ENCODE peak calls at places on chromosomes 12 and 14, in eight cellular contexts. Y, T, R, N, J, S, X and K are unnamed samples.
A peak's percentile ranks its signal among the peaks of the same experiment; 100 is the strongest.

GRCh38 chr14:98704441-98704840 is 567.6 kb downstream of the BCL11B start:
- DNase-seq in Y (no peak), T (no peak), R (no peak), N (no peak), J (no peak), S (no peak), X (peak; percentile 6), K (no peak)

GRCh38 chr12:59077153-59077930 is 157.0 kb upstream of the LRIG3 start:
- DNase-seq in Y (no peak), T (no peak), R (peak; percentile 24), N (no peak), J (no peak), S (no peak), X (peak; percentile 39), K (no peak)

GRCh38 chr12:52524898-52525591 is 4.9 kb upstream of the KRT5 start:
- DNase-seq in Y (peak; percentile 78), T (no peak), R (no peak), N (no peak), J (no peak), S (no peak), X (no peak), K (no peak)

GRCh38 chr12:8780389-8780788 is 42.0 kb upstream of the A2ML1 start:
- DNase-seq in Y (no peak), T (no peak), R (peak; percentile 44), N (no peak), J (no peak), S (no peak), X (no peak), K (no peak)

GRCh38 chr12:124637586-124637985 is 70.2 kb upstream of the NCOR2 start:
- DNase-seq in Y (no peak), T (no peak), R (no peak), N (peak; percentile 64), J (no peak), S (no peak), X (no peak), K (no peak)

GRCh38 chr12:63103489-63104131 is 47.4 kb downstream of the AVPR1A start:
- DNase-seq in Y (no peak), T (no peak), R (peak; percentile 23), N (no peak), J (no peak), S (no peak), X (no peak), K (no peak)

GRCh38 chr12:74646831-74647230 is 109.2 kb downstream of the ATXN7L3B start:
- DNase-seq in Y (no peak), T (no peak), R (no peak), N (no peak), J (no peak), S (no peak), X (no peak), K (no peak)

GRCh38 chr14:46368275-46368674 is 283.3 kb downstream of the RPL10L start:
- DNase-seq in Y (no peak), T (no peak), R (no peak), N (no peak), J (no peak), S (no peak), X (no peak), K (no peak)

GRCh38 chr14:104435147-104436046 is 144.2 kb upstream of the C14orf180 start:
- DNase-seq in Y (peak; percentile 81), T (no peak), R (no peak), N (peak; percentile 45), J (no peak), S (no peak), X (no peak), K (no peak)

GRCh38 chr12:57737467-57738141 is 938 bp downstream of the AGAP2 start:
- DNase-seq in Y (no peak), T (no peak), R (peak; percentile 7), N (no peak), J (no peak), S (no peak), X (peak; percentile 38), K (no peak)

GRCh38 chr14:61167642-61168041 is 113.5 kb downstream of the TMEM30B start:
- DNase-seq in Y (no peak), T (no peak), R (no peak), N (no peak), J (no peak), S (no peak), X (no peak), K (no peak)

GRCh38 chr14:72608391-72609204 is 285.3 kb downstream of the DPF3 start:
- DNase-seq in Y (peak; percentile 81), T (no peak), R (peak; percentile 97), N (no peak), J (no peak), S (no peak), X (no peak), K (no peak)

GRCh38 chr14:52951730-52952481 is 1.1 kb upstream of the FERMT2 start:
- DNase-seq in Y (peak; percentile 91), T (no peak), R (peak; percentile 80), N (peak; percentile 59), J (peak; percentile 69), S (peak; percentile 23), X (peak; percentile 64), K (no peak)

GRCh38 chr12:43807361-43807760 is 1.2 kb upstream of the TWF1 start:
- DNase-seq in Y (no peak), T (no peak), R (no peak), N (no peak), J (no peak), S (no peak), X (no peak), K (no peak)

GRCh38 chr14:68440776-68441175 is 352.1 kb downstream of the ZFP36L1 start:
- DNase-seq in Y (no peak), T (no peak), R (peak; percentile 56), N (no peak), J (no peak), S (no peak), X (no peak), K (no peak)

GRCh38 chr14:92747701-92748258 is 647 bp downstream of the LGMN start:
- DNase-seq in Y (no peak), T (no peak), R (no peak), N (no peak), J (no peak), S (peak; percentile 11), X (no peak), K (no peak)

GRCh38 chr12:113860059-113860820 is 105.9 kb downstream of the RBM19 start:
- DNase-seq in Y (no peak), T (no peak), R (no peak), N (no peak), J (no peak), S (no peak), X (no peak), K (no peak)

GRCh38 chr12:117159674-117160073 is 30.6 kb downstream of the FBXO21 start:
- DNase-seq in Y (no peak), T (no peak), R (no peak), N (no peak), J (no peak), S (no peak), X (no peak), K (no peak)

GRCh38 chr12:15631007-15631715 is 158.0 kb downstream of the EPS8 start:
- DNase-seq in Y (no peak), T (no peak), R (no peak), N (no peak), J (no peak), S (no peak), X (no peak), K (no peak)

GRCh38 chr12:131621701-131622421 is 89.0 kb upstream of the SFSWAP start:
- DNase-seq in Y (no peak), T (no peak), R (no peak), N (no peak), J (peak; percentile 32), S (peak; percentile 18), X (no peak), K (no peak)

DNA sequence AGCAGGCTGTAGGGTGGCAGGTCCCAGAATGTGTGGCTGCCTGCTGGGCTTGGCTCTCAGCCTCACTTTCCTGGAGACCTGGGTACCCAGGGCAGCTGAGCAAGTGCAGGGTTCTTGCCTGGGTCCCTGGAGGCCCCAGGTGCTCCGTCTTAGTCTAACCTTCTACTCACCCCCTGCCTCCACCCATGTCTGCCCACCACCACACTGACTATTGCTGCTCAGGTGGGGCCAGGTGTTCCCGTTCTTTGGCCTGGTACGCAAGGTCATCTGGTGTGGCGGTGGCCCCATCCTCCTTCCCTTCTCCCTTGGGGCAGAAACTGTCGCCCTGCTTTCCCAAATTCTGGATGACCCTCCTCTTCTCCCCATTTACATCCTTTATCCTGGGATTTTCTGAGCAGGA is 319.9 kb downstream of the TMEM121 start:
- DNase-seq in Y (no peak), T (no peak), R (no peak), N (peak; percentile 44), J (no peak), S (no peak), X (no peak), K (no peak)
- TF ChIP-seq POLR2A in Y (no peak), T (no peak), R (no peak), N (no peak), J (no peak), S (no peak), X (no peak), K (no peak)

GRCh38 chr12:66087365-66087943 is 43.1 kb downstream of the LLPH start:
- DNase-seq in Y (no peak), T (peak; percentile 58), R (peak; percentile 88), N (no peak), J (peak; percentile 45), S (peak; percentile 53), X (peak; percentile 74), K (no peak)

GRCh38 chr12:66090157-66090556 is 40.4 kb downstream of the LLPH start:
- DNase-seq in Y (no peak), T (no peak), R (no peak), N (no peak), J (no peak), S (no peak), X (no peak), K (no peak)

DNA sequence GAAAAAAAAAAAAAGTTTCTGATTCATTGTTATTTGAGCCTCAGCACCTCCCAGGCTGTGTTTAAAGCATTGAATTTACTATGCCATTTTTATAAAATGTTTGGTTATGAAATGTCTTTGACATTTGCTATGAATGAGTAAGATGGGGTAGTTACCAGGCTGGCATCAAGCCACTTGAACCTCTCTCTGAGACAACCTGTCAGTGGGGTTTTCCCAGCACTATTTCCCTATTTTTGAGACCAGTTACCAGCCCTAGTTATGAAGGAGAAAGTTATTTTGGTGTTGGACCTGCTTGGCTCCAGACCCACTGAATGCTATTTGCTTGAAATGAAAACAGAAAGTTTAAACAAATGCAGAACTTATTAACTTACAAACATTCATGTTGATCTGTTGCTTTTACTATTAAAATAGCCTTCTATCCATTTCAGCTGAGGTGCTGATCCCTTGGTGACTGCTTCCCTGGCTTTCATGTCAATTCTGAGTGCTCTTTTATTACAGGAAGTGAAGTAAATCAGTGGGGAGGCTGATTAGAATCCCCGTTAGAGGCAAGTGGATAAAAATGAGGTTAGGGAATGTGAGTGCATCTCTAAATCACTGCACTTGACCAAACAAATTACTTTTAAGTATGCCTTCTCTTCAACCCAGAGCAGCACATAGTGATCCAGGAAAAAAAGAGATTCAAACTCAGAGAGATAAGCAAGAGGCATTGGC is 37.8 kb downstream of the LLPH start:
- DNase-seq in Y (no peak), T (no peak), R (peak; percentile 56), N (no peak), J (no peak), S (no peak), X (peak; percentile 20), K (no peak)
- TF ChIP-seq CTCF in Y (no peak), T (no peak), R (no peak), N (no peak), J (no peak), S (no peak), X (no peak), K (no peak)

GRCh38 chr12:39697108-39697507 is 77.5 kb upstream of the ABCD2 start:
- DNase-seq in Y (no peak), T (no peak), R (no peak), N (no peak), J (no peak), S (no peak), X (no peak), K (no peak)
- H3K4me1 ChIP-seq in Y (no peaks in the 10 kb centered on the region), T (no peaks in the 10 kb centered on the region), R (no peaks in the 10 kb centered on the region), N (no peaks in the 10 kb centered on the region), J (no peaks in the 10 kb centered on the region), S (no peaks in the 10 kb centered on the region), X (no peaks in the 10 kb centered on the region), K (no peaks in the 10 kb centered on the region)

GRCh38 chr12:12993367-12993766 is 6.7 kb downstream of the HEBP1 start:
- DNase-seq in Y (no peak), T (no peak), R (no peak), N (no peak), J (no peak), S (no peak), X (no peak), K (no peak)
- TF ChIP-seq POLR2A in Y (no peak), T (no peak), R (no peak), N (no peak), J (no peak), S (no peak), X (no peak), K (no peak)